ENCODE peak calls at places on chromosomes 1 and 21, in four cellular contexts. F is HS-5, X is fibroblast of the conjunctiva, O is NCI-H2081. D is an unnamed sample.

GRCh38 chr1:29518183-29518835 is 282.0 kb downstream of the PTPRU start:
- DNase-seq in F (no peak), X (no peak), O (no peak), D (no peak)

GRCh38 chr1:163085904-163086268 is 16.7 kb downstream of the RGS4 start:
- DNase-seq in F (no peak), X (no peak), O (no peak), D (no peak)

GRCh38 chr1:7218210-7218832 is 433.1 kb downstream of the CAMTA1 start:
- DNase-seq in F (no peak), X (peak; percentile 28), O (peak; percentile 55), D (peak; percentile 5)

GRCh38 chr1:230753586-230754251 is 6.5 kb downstream of the CAPN9 start:
- DNase-seq in F (no peak), X (no peak), O (peak; percentile 32), D (no peak)

GRCh38 chr1:98001764-98002163 is 80.9 kb upstream of the DPYD start:
- DNase-seq in F (no peak), X (no peak), O (no peak), D (no peak)

GRCh38 chr21:36738489-36739126 is 39.7 kb downstream of the SIM2 start:
- DNase-seq in F (no peak), X (no peak), O (no peak), D (no peak)

GRCh38 chr1:2312589-2313301 is 78.6 kb downstream of the MORN1 start:
- DNase-seq in F (no peak), X (no peak), O (no peak), D (no peak)

GRCh38 chr1:154497026-154497806 is 4.8 kb upstream of the TDRD10 start:
- DNase-seq in F (no peak), X (no peak), O (no peak), D (no peak)

GRCh38 chr1:24870551-24871195 is 59.4 kb downstream of the RUNX3 start:
- DNase-seq in F (no peak), X (no peak), O (no peak), D (no peak)

GRCh38 chr1:24096009-24096736 is 15.8 kb downstream of the MYOM3 start:
- DNase-seq in F (no peak), X (no peak), O (no peak), D (no peak)

GRCh38 chr1:83692524-83693336 is 306.2 kb downstream of the TTLL7 start:
- DNase-seq in F (no peak), X (no peak), O (peak; percentile 69), D (peak; percentile 38)

GRCh38 chr1:180912211-180912800 is 391 bp upstream of the KIAA1614 start:
- DNase-seq in F (no peak), X (no peak), O (no peak), D (no peak)

GRCh38 chr1:202656951-202657646 is 53.2 kb downstream of the SYT2 start:
- DNase-seq in F (no peak), X (no peak), O (no peak), D (peak; percentile 5)

GRCh38 chr1:33334081-33334552 is 13.2 kb upstream of the A3GALT2 start:
- DNase-seq in F (no peak), X (no peak), O (no peak), D (no peak)

D was measured in kidney epithelial cell.